ENCODE peak calls at places on chromosomes 3 and 15, in eight cellular contexts. O, Y, E, V, S, J, W and T are unnamed samples.

GRCh38 chr15:86701259-86701963 is 621.7 kb downstream of the AGBL1 start:
- DNase-seq in O (no peak), Y (no peak), E (no peak), V (no peak), S (no peak), J (no peak), W (no peak), T (no peak)

GRCh38 chr3:50264389-50264963 is 4.5 kb upstream of the SEMA3B start:
- DNase-seq in O (no peak), Y (peak), E (peak), V (no peak), S (peak), J (peak), W (peak), T (no peak)

GRCh38 chr3:143958966-143959365 is 12.7 kb upstream of the DIPK2A start:
- DNase-seq in O (no peak), Y (no peak), E (no peak), V (no peak), S (no peak), J (no peak), W (no peak), T (no peak)

GRCh38 chr3:170426240-170426797 is 7.7 kb downstream of the CLDN11 start:
- DNase-seq in O (no peak), Y (no peak), E (no peak), V (no peak), S (no peak), J (no peak), W (no peak), T (no peak)

GRCh38 chr3:70818145-70818544 is 505.7 kb upstream of the MDFIC2 start:
- DNase-seq in O (no peak), Y (no peak), E (no peak), V (no peak), S (no peak), J (no peak), W (peak), T (no peak)

GRCh38 chr15:73983773-73984172 is 8.3 kb downstream of the STOML1 start:
- DNase-seq in O (no peak), Y (no peak), E (no peak), V (no peak), S (no peak), J (no peak), W (no peak), T (no peak)

GRCh38 chr3:196288141-196288460 is 575 bp upstream of the PCYT1A start:
- DNase-seq in O (no peak), Y (no peak), E (no peak), V (no peak), S (no peak), J (no peak), W (no peak), T (no peak)

GRCh38 chr3:46133285-46133684 is 74.8 kb downstream of the CCR1 start:
- DNase-seq in O (no peak), Y (no peak), E (no peak), V (no peak), S (no peak), J (no peak), W (no peak), T (no peak)